ENCODE peak calls at places on chromosomes 2 and 18, in four cellular contexts. K is esophagus muscularis mucosa, Z is IMR-90, B is heart left ventricle. X is an unnamed sample.

GRCh38 chr18:59502222-59502898 is 143.3 kb upstream of the LMAN1 start:
- DNase-seq in B (peak), K (peak), Z (peak), X (no peak)

GRCh38 chr2:238130111-238130695 is 8.3 kb upstream of the KLHL30 start:
- DNase-seq in K (no peak), B (peak), Z (no peak), X (no peak)

GRCh38 chr2:186907897-186908296 is 58.9 kb upstream of the ZSWIM2 start:
- DNase-seq in K (no peak), Z (no peak), B (no peak), X (no peak)

GRCh38 chr2:72934683-72935610 is 17.6 kb downstream of the EMX1 start:
- DNase-seq in B (no peak), K (no peak), Z (no peak), X (no peak)

GRCh38 chr18:47215554-47216138 is 35.8 kb downstream of the SKOR2 start:
- DNase-seq in K (no peak), B (no peak), Z (peak), X (no peak)

GRCh38 chr2:218718058-218718457 is 7.4 kb downstream of the TTLL4 start:
- DNase-seq in Z (no peak), K (no peak), B (no peak), X (no peak)

GRCh38 chr2:197168705-197169104 is 141.9 kb downstream of the ANKRD44 start:
- DNase-seq in K (no peak), Z (peak), B (peak), X (peak)

GRCh38 chr18:49728542-49728941 is 84.8 kb downstream of the ACAA2 start:
- DNase-seq in K (no peak), Z (no peak), B (peak), X (no peak)

GRCh38 chr18:47917923-47918610 is 12.4 kb downstream of the SMAD2 start:
- DNase-seq in Z (no peak), B (no peak), K (no peak), X (no peak)

GRCh38 chr2:216319771-216320170 is 52.5 kb downstream of the MARCHF4 start:
- DNase-seq in Z (peak), B (no peak), K (peak), X (no peak)

GRCh38 chr2:78023356-78023755 is 501.2 kb upstream of the LRRTM4 start:
- DNase-seq in B (no peak), Z (no peak), K (no peak), X (no peak)

GRCh38 chr18:50401888-50402287 is 27.0 kb downstream of the SKA1 start:
- DNase-seq in K (no peak), Z (peak), B (peak), X (no peak)

GRCh38 chr2:38959938-38960608 is 70.4 kb downstream of the ARHGEF33 start:
- DNase-seq in Z (peak), K (no peak), B (peak), X (peak)

GRCh38 chr18:77132369-77133050 is at the start of gene MBP:
- DNase-seq in K (no peak), B (peak), Z (no peak), X (peak)

GRCh38 chr2:64688909-64689308 is 35.2 kb upstream of the SERTAD2 start:
- DNase-seq in Z (no peak), K (no peak), B (no peak), X (no peak)

GRCh38 chr2:159032580-159032979 is 64.1 kb downstream of the TANC1 start:
- DNase-seq in B (no peak), Z (no peak), K (no peak), X (no peak)

GRCh38 chr18:41917199-41917598 is 37.8 kb upstream of the PIK3C3 start:
- DNase-seq in K (no peak), B (no peak), Z (no peak), X (no peak)

GRCh38 chr2:180707867-180708205 is 272.6 kb upstream of the UBE2E3 start:
- DNase-seq in K (no peak), B (no peak), Z (peak), X (no peak)

GRCh38 chr2:10221443-10221842 is 81.3 kb upstream of the HPCAL1 start:
- DNase-seq in B (no peak), Z (no peak), K (no peak), X (no peak)

DNA sequence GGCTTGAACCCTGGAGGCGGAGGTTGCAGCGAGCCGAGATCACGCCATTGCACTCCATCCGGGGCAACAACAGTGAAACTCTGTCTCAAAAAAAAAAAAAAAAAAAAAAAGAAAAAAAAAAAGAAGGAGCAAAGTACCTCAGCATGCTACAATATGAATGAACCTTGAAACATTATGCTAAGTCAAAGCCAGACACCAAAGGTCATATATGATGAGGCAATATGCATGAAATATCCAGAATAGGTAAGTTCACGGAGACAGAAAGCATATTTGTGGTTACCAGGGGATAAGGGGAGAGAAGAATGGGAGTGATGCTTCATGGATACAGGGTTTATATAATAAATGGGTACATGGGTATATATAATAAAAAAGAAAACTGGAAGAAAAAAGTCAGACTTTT is 93.3 kb downstream of the PRELID3A start:
- DNase-seq in B (no peak), K (no peak), Z (no peak), X (no peak)
- H3K27ac ChIP-seq in B (no peak), K (no peak), Z (no peak), X (no peak)

GRCh38 chr2:47089083-47089464 is 66.0 kb downstream of the STPG4 start:
- DNase-seq in K (no peak), B (no peak), Z (peak), X (no peak)

GRCh38 chr2:47093626-47094025 is 61.5 kb downstream of the STPG4 start:
- DNase-seq in B (no peak), K (no peak), Z (no peak), X (no peak)

GRCh38 chr2:47088371-47089082 is 66.6 kb downstream of the STPG4 start:
- DNase-seq in Z (peak), K (no peak), B (peak), X (no peak)

GRCh38 chr2:47092465-47092864 is 62.6 kb downstream of the STPG4 start:
- DNase-seq in Z (no peak), B (no peak), K (no peak), X (no peak)

GRCh38 chr2:47091118-47091517 is 64.0 kb downstream of the STPG4 start:
- DNase-seq in B (no peak), Z (peak), K (no peak), X (no peak)
- TF ChIP-seq POLR2A in B (no peak), Z (no peak), K (no peak), X (no peak)

GRCh38 chr2:144941743-144942488 is 422.0 kb upstream of the ZEB2 start:
- DNase-seq in Z (no peak), K (no peak), B (no peak), X (no peak)

GRCh38 chr2:144944506-144945230 is 424.7 kb upstream of the ZEB2 start:
- DNase-seq in Z (peak), K (no peak), B (no peak), X (no peak)

GRCh38 chr2:144943986-144944385 is 424.1 kb upstream of the ZEB2 start:
- DNase-seq in B (no peak), Z (peak), K (no peak), X (no peak)

GRCh38 chr2:144943293-144943941 is 423.5 kb upstream of the ZEB2 start:
- DNase-seq in Z (no peak), K (no peak), B (no peak), X (no peak)

DNA sequence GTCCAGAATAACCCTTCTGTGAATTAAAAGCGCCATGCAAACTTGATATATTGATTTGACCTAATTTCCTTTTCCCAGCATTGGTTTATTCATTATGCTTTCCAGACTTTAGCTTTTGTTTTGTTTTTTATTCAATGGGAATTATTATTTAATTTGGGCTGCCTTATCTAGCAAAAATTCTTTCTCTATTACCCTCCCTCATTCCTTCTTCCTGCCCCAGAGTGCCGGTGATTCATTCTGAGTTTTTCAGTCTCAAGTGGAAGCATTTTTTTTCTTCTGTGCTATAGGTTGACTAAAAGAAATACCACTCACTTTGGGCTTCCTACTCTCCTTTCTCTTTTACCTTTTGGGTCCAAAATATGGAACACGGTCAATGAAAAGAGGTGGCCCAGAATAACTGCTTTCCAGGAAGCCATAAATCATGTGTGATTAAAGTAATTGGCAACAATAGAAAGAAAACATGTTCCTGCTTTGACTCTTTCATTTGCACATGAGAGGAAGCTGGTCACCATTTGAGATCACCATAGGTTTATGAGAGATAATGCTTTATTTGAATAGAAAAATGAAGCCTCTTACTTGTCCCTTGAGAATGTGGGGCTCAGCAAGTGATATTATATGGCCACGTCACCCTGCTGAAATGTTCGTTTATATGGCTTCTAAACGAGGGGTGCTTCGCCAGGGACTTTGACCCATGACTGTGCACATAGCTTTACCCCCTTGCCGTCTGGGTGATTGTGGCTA is 422.8 kb upstream of the ZEB2 start:
- DNase-seq in Z (peak), K (no peak), B (no peak), X (no peak)
- H3K27ac ChIP-seq in Z (no peak), K (no peak), B (no peak), X (no peak)

GRCh38 chr2:7691961-7692656 is 774.9 kb downstream of the RNF144A start:
- DNase-seq in Z (no peak), B (no peak), K (peak), X (no peak)
- TF ChIP-seq POLR2A in Z (no peak), B (no peak), K (no peak), X (no peak)

GRCh38 chr18:6414723-6415362 is at the start of gene L3MBTL4:
- DNase-seq in B (peak), K (peak), Z (no peak), X (no peak)
- H3K27ac ChIP-seq in B (peak), K (peak), Z (no peak), X (peak)

DNA sequence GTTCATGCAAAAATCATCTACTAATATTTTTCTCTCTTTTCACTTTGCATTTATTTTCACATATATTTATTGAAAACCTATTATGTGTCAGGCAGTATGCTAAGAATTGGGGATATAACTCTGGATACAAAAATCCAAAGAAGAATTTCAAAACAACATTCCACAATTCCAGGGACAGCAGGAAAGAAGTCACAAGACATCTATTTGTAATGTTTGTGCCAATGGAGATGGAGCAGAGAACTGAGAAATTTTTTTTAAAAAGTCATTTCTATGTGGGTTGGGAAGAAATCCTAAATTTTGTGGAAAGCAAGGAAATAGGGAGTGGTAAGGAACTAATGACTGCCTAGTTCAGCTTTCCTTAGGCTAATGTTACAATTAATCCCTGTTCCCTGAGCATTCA is 128.6 kb upstream of the TLK1 start:
- DNase-seq in Z (no peak), K (no peak), B (no peak), X (no peak)
- TF ChIP-seq POLR2A in Z (no peak), K (no peak), B (no peak), X (no peak)

GRCh38 chr2:237096911-237097310 is 11.2 kb downstream of the COPS8 start:
- DNase-seq in K (no peak), B (no peak), Z (peak), X (peak)
- H3K27ac ChIP-seq in K (no peak), B (no peak), Z (peak), X (peak)

X was measured in gastrocnemius medialis.